ENCODE peak calls at places on chromosomes 13 and 19, in nine cellular contexts. One of them, this sample, is unnamed.
A peak's percentile ranks its signal among the peaks of the same experiment; 100 is the strongest.

GRCh38 chr19:40990972-40991381 is at the start of gene CYP2B6:
- ATAC-seq in Right ventricle myocardium superior: no peak
- ATAC-seq in aorta: no peak
- ATAC-seq in T-cell: no peak
- ATAC-seq in activated T-cell treated with anti-CD3 and anti-CD28 coated beads, Interleukin-2, amount 50 U/mL, for 4 hours: no peak
- ATAC-seq in central memory CD8-positive, alpha-beta T cell: no peak
- ATAC-seq in natural killer cell: no peak
- ATAC-seq in left lobe of liver: peak; percentile 67
- ATAC-seq in Right ventricle myocardium inferior: no peak
- ATAC-seq in this sample: no peak

GRCh38 chr19:6103217-6103644 is 7.1 kb downstream of the RFX2 start:
- ATAC-seq in Right ventricle myocardium superior: peak; percentile 80
- ATAC-seq in aorta: peak; percentile 84
- ATAC-seq in T-cell: no peak
- ATAC-seq in activated T-cell treated with anti-CD3 and anti-CD28 coated beads, Interleukin-2, amount 50 U/mL, for 4 hours: no peak
- ATAC-seq in central memory CD8-positive, alpha-beta T cell: no peak
- ATAC-seq in natural killer cell: no peak
- ATAC-seq in left lobe of liver: peak; percentile 89
- ATAC-seq in Right ventricle myocardium inferior: peak; percentile 73
- ATAC-seq in this sample: peak; percentile 92

GRCh38 chr13:48155850-48156249 is 60.9 kb upstream of the MED4 start:
- ATAC-seq in Right ventricle myocardium superior: peak; percentile 21
- ATAC-seq in aorta: peak; percentile 48
- ATAC-seq in T-cell: peak; percentile 86
- ATAC-seq in activated T-cell treated with anti-CD3 and anti-CD28 coated beads, Interleukin-2, amount 50 U/mL, for 4 hours: peak; percentile 87
- ATAC-seq in central memory CD8-positive, alpha-beta T cell: peak; percentile 94
- ATAC-seq in natural killer cell: peak; percentile 93
- ATAC-seq in left lobe of liver: no peak
- ATAC-seq in Right ventricle myocardium inferior: peak; percentile 54
- ATAC-seq in this sample: peak; percentile 75

GRCh38 chr19:13299838-13300237 is 149.6 kb downstream of the IER2 start:
- ATAC-seq in Right ventricle myocardium superior: no peak
- ATAC-seq in aorta: no peak
- ATAC-seq in T-cell: no peak
- ATAC-seq in activated T-cell treated with anti-CD3 and anti-CD28 coated beads, Interleukin-2, amount 50 U/mL, for 4 hours: no peak
- ATAC-seq in central memory CD8-positive, alpha-beta T cell: no peak
- ATAC-seq in natural killer cell: no peak
- ATAC-seq in left lobe of liver: no peak
- ATAC-seq in Right ventricle myocardium inferior: no peak
- ATAC-seq in this sample: no peak

GRCh38 chr19:2064788-2065524 is 13.9 kb upstream of the MKNK2 start:
- ATAC-seq in Right ventricle myocardium superior: peak; percentile 23
- ATAC-seq in aorta: no peak
- ATAC-seq in T-cell: no peak
- ATAC-seq in activated T-cell treated with anti-CD3 and anti-CD28 coated beads, Interleukin-2, amount 50 U/mL, for 4 hours: no peak
- ATAC-seq in central memory CD8-positive, alpha-beta T cell: no peak
- ATAC-seq in natural killer cell: no peak
- ATAC-seq in left lobe of liver: no peak
- ATAC-seq in Right ventricle myocardium inferior: peak; percentile 20
- ATAC-seq in this sample: no peak

GRCh38 chr13:91056746-91057145 is 290.7 kb upstream of the MIR17HG start:
- ATAC-seq in Right ventricle myocardium superior: no peak
- ATAC-seq in aorta: no peak
- ATAC-seq in T-cell: no peak
- ATAC-seq in activated T-cell treated with anti-CD3 and anti-CD28 coated beads, Interleukin-2, amount 50 U/mL, for 4 hours: no peak
- ATAC-seq in central memory CD8-positive, alpha-beta T cell: no peak
- ATAC-seq in natural killer cell: no peak
- ATAC-seq in left lobe of liver: no peak
- ATAC-seq in Right ventricle myocardium inferior: no peak
- ATAC-seq in this sample: no peak

GRCh38 chr19:46901701-46902401 is 41.1 kb downstream of the ARHGAP35 start:
- ATAC-seq in Right ventricle myocardium superior: no peak
- ATAC-seq in aorta: no peak
- ATAC-seq in T-cell: no peak
- ATAC-seq in activated T-cell treated with anti-CD3 and anti-CD28 coated beads, Interleukin-2, amount 50 U/mL, for 4 hours: no peak
- ATAC-seq in central memory CD8-positive, alpha-beta T cell: no peak
- ATAC-seq in natural killer cell: no peak
- ATAC-seq in left lobe of liver: no peak
- ATAC-seq in Right ventricle myocardium inferior: no peak
- ATAC-seq in this sample: no peak

GRCh38 chr13:72521965-72522661 is 205.3 kb downstream of the MZT1 start:
- ATAC-seq in Right ventricle myocardium superior: no peak
- ATAC-seq in aorta: no peak
- ATAC-seq in T-cell: no peak
- ATAC-seq in activated T-cell treated with anti-CD3 and anti-CD28 coated beads, Interleukin-2, amount 50 U/mL, for 4 hours: no peak
- ATAC-seq in central memory CD8-positive, alpha-beta T cell: no peak
- ATAC-seq in natural killer cell: no peak
- ATAC-seq in left lobe of liver: no peak
- ATAC-seq in Right ventricle myocardium inferior: no peak
- ATAC-seq in this sample: no peak

This sample was measured in esophagus mucosa.